ENCODE peak calls at places on chromosomes 6 and 20, in ten cellular contexts. One of them, this sample, is unnamed.

GRCh38 chr20:51731771-51732453 is 36.3 kb downstream of the ATP9A start:
- DNase-seq in body of pancreas: no peak
- DNase-seq in cardiac muscle cell: no peak
- DNase-seq in kidney epithelial cell: no peak
- DNase-seq in fibroblast of mammary gland: no peak
- DNase-seq in astrocyte: peak; percentile 36
- DNase-seq in PC-3: no peak
- DNase-seq in pancreas: no peak
- DNase-seq in astrocyte of the spinal cord: peak; percentile 40
- DNase-seq in neuronal stem cell: no peak
- DNase-seq in this sample: peak; percentile 3

GRCh38 chr20:22232473-22232872 is 351.9 kb downstream of the FOXA2 start:
- DNase-seq in body of pancreas: no peak
- DNase-seq in cardiac muscle cell: no peak
- DNase-seq in kidney epithelial cell: no peak
- DNase-seq in fibroblast of mammary gland: no peak
- DNase-seq in astrocyte: no peak
- DNase-seq in PC-3: no peak
- DNase-seq in pancreas: no peak
- DNase-seq in astrocyte of the spinal cord: no peak
- DNase-seq in neuronal stem cell: no peak
- DNase-seq in this sample: no peak

GRCh38 chr6:46888031-46888430 is 33.7 kb downstream of the ADGRF5 start:
- DNase-seq in body of pancreas: no peak
- DNase-seq in cardiac muscle cell: no peak
- DNase-seq in kidney epithelial cell: peak; percentile 31
- DNase-seq in fibroblast of mammary gland: no peak
- DNase-seq in astrocyte: peak; percentile 80
- DNase-seq in PC-3: peak; percentile 90
- DNase-seq in pancreas: no peak
- DNase-seq in astrocyte of the spinal cord: peak; percentile 11
- DNase-seq in neuronal stem cell: no peak
- DNase-seq in this sample: peak; percentile 46

GRCh38 chr20:24109008-24109407 is 120.4 kb upstream of the GGTLC1 start:
- DNase-seq in body of pancreas: no peak
- DNase-seq in cardiac muscle cell: no peak
- DNase-seq in kidney epithelial cell: no peak
- DNase-seq in fibroblast of mammary gland: no peak
- DNase-seq in astrocyte: no peak
- DNase-seq in PC-3: peak; percentile 90
- DNase-seq in pancreas: no peak
- DNase-seq in astrocyte of the spinal cord: no peak
- DNase-seq in neuronal stem cell: no peak
- DNase-seq in this sample: no peak

GRCh38 chr6:167817729-167818128 is 9.0 kb upstream of the AFDN start:
- DNase-seq in body of pancreas: no peak
- DNase-seq in cardiac muscle cell: no peak
- DNase-seq in kidney epithelial cell: peak; percentile 43
- DNase-seq in fibroblast of mammary gland: no peak
- DNase-seq in astrocyte: no peak
- DNase-seq in PC-3: peak; percentile 52
- DNase-seq in pancreas: no peak
- DNase-seq in astrocyte of the spinal cord: no peak
- DNase-seq in neuronal stem cell: no peak
- DNase-seq in this sample: no peak

GRCh38 chr6:142850653-142851434 is 94.1 kb downstream of the HIVEP2 start:
- DNase-seq in body of pancreas: no peak
- DNase-seq in cardiac muscle cell: peak; percentile 39
- DNase-seq in kidney epithelial cell: no peak
- DNase-seq in fibroblast of mammary gland: peak; percentile 74
- DNase-seq in astrocyte: peak; percentile 58
- DNase-seq in PC-3: peak; percentile 39
- DNase-seq in pancreas: no peak
- DNase-seq in astrocyte of the spinal cord: peak; percentile 54
- DNase-seq in neuronal stem cell: no peak
- DNase-seq in this sample: peak; percentile 42

GRCh38 chr6:169589293-169589692 is 112.5 kb downstream of the WDR27 start:
- DNase-seq in body of pancreas: no peak
- DNase-seq in cardiac muscle cell: no peak
- DNase-seq in kidney epithelial cell: peak; percentile 35
- DNase-seq in fibroblast of mammary gland: peak; percentile 54
- DNase-seq in astrocyte: peak; percentile 80
- DNase-seq in PC-3: no peak
- DNase-seq in pancreas: no peak
- DNase-seq in astrocyte of the spinal cord: peak; percentile 89
- DNase-seq in neuronal stem cell: no peak
- DNase-seq in this sample: peak; percentile 37

GRCh38 chr6:31513456-31514165 is 15.2 kb upstream of the MCCD1 start:
- DNase-seq in body of pancreas: no peak
- DNase-seq in cardiac muscle cell: no peak
- DNase-seq in kidney epithelial cell: no peak
- DNase-seq in fibroblast of mammary gland: no peak
- DNase-seq in astrocyte: no peak
- DNase-seq in PC-3: peak; percentile 32
- DNase-seq in pancreas: no peak
- DNase-seq in astrocyte of the spinal cord: no peak
- DNase-seq in neuronal stem cell: no peak
- DNase-seq in this sample: no peak

GRCh38 chr20:58892126-58892931 is 39.8 kb downstream of the GNAS start:
- DNase-seq in body of pancreas: peak; percentile 83
- DNase-seq in cardiac muscle cell: peak; percentile 90
- DNase-seq in kidney epithelial cell: no peak
- DNase-seq in fibroblast of mammary gland: peak; percentile 56
- DNase-seq in astrocyte: peak; percentile 52
- DNase-seq in PC-3: peak; percentile 66
- DNase-seq in pancreas: peak; percentile 65
- DNase-seq in astrocyte of the spinal cord: peak; percentile 59
- DNase-seq in neuronal stem cell: peak; percentile 67
- DNase-seq in this sample: peak; percentile 51

GRCh38 chr6:105072799-105073199 is 107.0 kb downstream of the POPDC3 start:
- DNase-seq in body of pancreas: no peak
- DNase-seq in cardiac muscle cell: no peak
- DNase-seq in kidney epithelial cell: no peak
- DNase-seq in fibroblast of mammary gland: peak; percentile 76
- DNase-seq in astrocyte: peak; percentile 10
- DNase-seq in PC-3: peak; percentile 62
- DNase-seq in pancreas: no peak
- DNase-seq in astrocyte of the spinal cord: no peak
- DNase-seq in neuronal stem cell: no peak
- DNase-seq in this sample: peak; percentile 35

GRCh38 chr20:9400371-9401025 is 113.9 kb upstream of the LAMP5 start:
- DNase-seq in body of pancreas: no peak
- DNase-seq in cardiac muscle cell: no peak
- DNase-seq in kidney epithelial cell: no peak
- DNase-seq in fibroblast of mammary gland: no peak
- DNase-seq in astrocyte: peak; percentile 26
- DNase-seq in PC-3: no peak
- DNase-seq in pancreas: no peak
- DNase-seq in astrocyte of the spinal cord: peak; percentile 30
- DNase-seq in neuronal stem cell: no peak
- DNase-seq in this sample: no peak

GRCh38 chr6:9401936-9402335 is 966.6 kb upstream of the SLC35B3 start:
- DNase-seq in body of pancreas: no peak
- DNase-seq in cardiac muscle cell: no peak
- DNase-seq in kidney epithelial cell: no peak
- DNase-seq in fibroblast of mammary gland: peak; percentile 8
- DNase-seq in astrocyte: peak; percentile 5
- DNase-seq in PC-3: no peak
- DNase-seq in pancreas: no peak
- DNase-seq in astrocyte of the spinal cord: peak; percentile 9
- DNase-seq in neuronal stem cell: no peak
- DNase-seq in this sample: no peak
- H3K4me3 ChIP-seq in body of pancreas: no peak overlapping the region
- H3K4me3 ChIP-seq in cardiac muscle cell: no peak overlapping the region
- H3K4me3 ChIP-seq in kidney epithelial cell: no peak overlapping the region
- H3K4me3 ChIP-seq in fibroblast of mammary gland: no peak overlapping the region
- H3K4me3 ChIP-seq in astrocyte: no peak overlapping the region
- H3K4me3 ChIP-seq in PC-3: no peak overlapping the region
- H3K4me3 ChIP-seq in pancreas: no peak overlapping the region
- H3K4me3 ChIP-seq in astrocyte of the spinal cord: no peak overlapping the region
- H3K4me3 ChIP-seq in neuronal stem cell: no peak overlapping the region
- H3K4me3 ChIP-seq in this sample: no peak overlapping the region

GRCh38 chr6:166751051-166751595 is 124.1 kb upstream of the RPS6KA2 start:
- DNase-seq in body of pancreas: no peak
- DNase-seq in cardiac muscle cell: peak; percentile 58
- DNase-seq in kidney epithelial cell: no peak
- DNase-seq in fibroblast of mammary gland: no peak
- DNase-seq in astrocyte: no peak
- DNase-seq in PC-3: no peak
- DNase-seq in pancreas: no peak
- DNase-seq in astrocyte of the spinal cord: peak; percentile 25
- DNase-seq in neuronal stem cell: no peak
- DNase-seq in this sample: no peak
- H3K4me3 ChIP-seq in body of pancreas: no peak overlapping the region
- H3K4me3 ChIP-seq in cardiac muscle cell: no peak overlapping the region
- H3K4me3 ChIP-seq in kidney epithelial cell: no peak overlapping the region
- H3K4me3 ChIP-seq in fibroblast of mammary gland: no peak overlapping the region
- H3K4me3 ChIP-seq in astrocyte: no peak overlapping the region
- H3K4me3 ChIP-seq in PC-3: no peak overlapping the region
- H3K4me3 ChIP-seq in pancreas: no peak overlapping the region
- H3K4me3 ChIP-seq in astrocyte of the spinal cord: no peak overlapping the region
- H3K4me3 ChIP-seq in neuronal stem cell: no peak overlapping the region
- H3K4me3 ChIP-seq in this sample: no peak overlapping the region

GRCh38 chr6:16153451-16153850 is 24.6 kb downstream of the MYLIP start:
- DNase-seq in body of pancreas: no peak
- DNase-seq in cardiac muscle cell: no peak
- DNase-seq in kidney epithelial cell: no peak
- DNase-seq in fibroblast of mammary gland: no peak
- DNase-seq in astrocyte: no peak
- DNase-seq in PC-3: no peak
- DNase-seq in pancreas: no peak
- DNase-seq in astrocyte of the spinal cord: no peak
- DNase-seq in neuronal stem cell: no peak
- DNase-seq in this sample: no peak
- H3K4me3 ChIP-seq in body of pancreas: no peak overlapping the region
- H3K4me3 ChIP-seq in cardiac muscle cell: no peak overlapping the region
- H3K4me3 ChIP-seq in kidney epithelial cell: no peak overlapping the region
- H3K4me3 ChIP-seq in fibroblast of mammary gland: no peak overlapping the region
- H3K4me3 ChIP-seq in astrocyte: no peak overlapping the region
- H3K4me3 ChIP-seq in PC-3: no peak overlapping the region
- H3K4me3 ChIP-seq in pancreas: no peak overlapping the region
- H3K4me3 ChIP-seq in astrocyte of the spinal cord: no peak overlapping the region
- H3K4me3 ChIP-seq in neuronal stem cell: no peak overlapping the region
- H3K4me3 ChIP-seq in this sample: no peak overlapping the region

GRCh38 chr6:29680416-29680815 is 536 bp downstream of the ZFP57 start:
- DNase-seq in body of pancreas: no peak
- DNase-seq in cardiac muscle cell: no peak
- DNase-seq in kidney epithelial cell: no peak
- DNase-seq in fibroblast of mammary gland: no peak
- DNase-seq in astrocyte: no peak
- DNase-seq in PC-3: no peak
- DNase-seq in pancreas: no peak
- DNase-seq in astrocyte of the spinal cord: no peak
- DNase-seq in neuronal stem cell: no peak
- DNase-seq in this sample: no peak
- H3K4me3 ChIP-seq in body of pancreas: no peak overlapping the region
- H3K4me3 ChIP-seq in cardiac muscle cell: no peak overlapping the region
- H3K4me3 ChIP-seq in kidney epithelial cell: no peak overlapping the region
- H3K4me3 ChIP-seq in fibroblast of mammary gland: no peak overlapping the region
- H3K4me3 ChIP-seq in astrocyte: no peak overlapping the region
- H3K4me3 ChIP-seq in PC-3: no peak overlapping the region
- H3K4me3 ChIP-seq in pancreas: no peak overlapping the region
- H3K4me3 ChIP-seq in astrocyte of the spinal cord: no peak overlapping the region
- H3K4me3 ChIP-seq in neuronal stem cell: no peak overlapping the region
- H3K4me3 ChIP-seq in this sample: peak overlapping the region; percentile 31

DNA sequence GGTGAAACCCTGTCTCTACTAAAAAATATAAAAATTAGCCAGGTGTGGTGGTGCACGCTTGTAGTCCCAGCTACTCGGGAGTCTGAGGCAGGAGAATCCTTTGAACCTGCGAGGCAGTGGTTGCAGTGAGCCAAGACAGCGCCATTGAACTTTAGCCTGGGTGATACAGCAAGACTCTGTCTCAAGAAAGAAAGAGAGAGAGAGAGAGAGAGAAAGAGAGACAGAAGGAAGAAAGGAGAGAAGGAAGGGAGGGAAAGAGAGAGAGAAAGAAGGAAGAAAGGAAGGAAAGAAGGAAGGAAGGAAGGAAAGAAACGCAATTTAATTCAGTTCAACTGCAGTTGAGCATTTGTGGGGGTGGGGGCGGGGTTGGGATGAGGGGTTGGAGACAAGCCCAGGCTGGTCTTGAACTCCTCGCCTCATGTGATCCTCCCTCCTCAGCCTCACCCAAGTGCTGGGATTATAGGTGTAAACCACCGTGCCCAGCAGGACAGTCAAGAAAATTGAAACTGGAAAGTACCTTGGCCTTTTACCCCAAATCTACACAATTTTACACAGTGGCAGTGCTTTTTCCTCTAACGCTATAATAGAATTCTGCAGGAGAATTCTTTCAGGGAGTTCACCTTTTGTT is 30.5 kb downstream of the TRIM27 start:
- DNase-seq in body of pancreas: no peak
- DNase-seq in cardiac muscle cell: no peak
- DNase-seq in kidney epithelial cell: no peak
- DNase-seq in fibroblast of mammary gland: no peak
- DNase-seq in astrocyte: no peak
- DNase-seq in PC-3: no peak
- DNase-seq in pancreas: no peak
- DNase-seq in astrocyte of the spinal cord: no peak
- DNase-seq in neuronal stem cell: no peak
- DNase-seq in this sample: no peak
- H3K4me3 ChIP-seq in body of pancreas: no peak overlapping the region
- H3K4me3 ChIP-seq in cardiac muscle cell: no peak overlapping the region
- H3K4me3 ChIP-seq in kidney epithelial cell: no peak overlapping the region
- H3K4me3 ChIP-seq in fibroblast of mammary gland: no peak overlapping the region
- H3K4me3 ChIP-seq in astrocyte: no peak overlapping the region
- H3K4me3 ChIP-seq in PC-3: no peak overlapping the region
- H3K4me3 ChIP-seq in pancreas: no peak overlapping the region
- H3K4me3 ChIP-seq in astrocyte of the spinal cord: no peak overlapping the region
- H3K4me3 ChIP-seq in neuronal stem cell: no peak overlapping the region
- H3K4me3 ChIP-seq in this sample: no peak overlapping the region

This sample was measured in fibroblast of pulmonary artery.